ENCODE peak calls at places on chromosome 4, in six cellular contexts. L is GM06990, Q is endothelial cell of umbilical vein, O is astrocyte of the spinal cord, G is left lung, M is thoracic aorta. I is an unnamed sample.
A peak's percentile ranks its signal among the peaks of the same experiment; 100 is the strongest.

GRCh38 chr4:81069706-81070331 is 39.3 kb downstream of the BMP3 start:
- DNase-seq in L (peak; percentile 74), Q (peak; percentile 71), O (peak; percentile 90), G (peak; percentile 45), M (peak; percentile 19), I (no peak)

GRCh38 chr4:153541426-153542096 is 75.4 kb downstream of the TMEM131L start:
- DNase-seq in L (no peak), Q (no peak), O (peak; percentile 92), G (no peak), M (no peak), I (no peak)

GRCh38 chr4:186765673-186766546 is 42.3 kb upstream of the FAT1 start:
- DNase-seq in L (no peak), Q (no peak), O (no peak), G (no peak), M (no peak), I (no peak)

GRCh38 chr4:184282251-184282713 is 64.6 kb upstream of the ENPP6 start:
- DNase-seq in L (peak; percentile 77), Q (no peak), O (no peak), G (no peak), M (no peak), I (no peak)

GRCh38 chr4:36189511-36190226 is 54.6 kb downstream of the ARAP2 start:
- DNase-seq in L (peak; percentile 31), Q (no peak), O (peak; percentile 12), G (no peak), M (no peak), I (no peak)

GRCh38 chr4:68498413-68499007 is 51.2 kb downstream of the TMPRSS11E start:
- DNase-seq in L (no peak), Q (peak; percentile 69), O (peak; percentile 68), G (peak; percentile 34), M (no peak), I (no peak)

GRCh38 chr4:67393699-67394281 is 151.5 kb downstream of the CENPC start:
- DNase-seq in L (peak; percentile 9), Q (peak; percentile 44), O (peak; percentile 61), G (no peak), M (no peak), I (no peak)

GRCh38 chr4:108788731-108789130 is 25.9 kb upstream of the ETNPPL start:
- DNase-seq in L (no peak), Q (no peak), O (no peak), G (no peak), M (no peak), I (no peak)

GRCh38 chr4:181971973-181972372 is 271.2 kb upstream of the TENM3 start:
- DNase-seq in L (no peak), Q (no peak), O (no peak), G (no peak), M (no peak), I (no peak)

GRCh38 chr4:1400191-1400805 is 5.9 kb downstream of the NKX1-1 start:
- DNase-seq in L (no peak), Q (no peak), O (no peak), G (peak; percentile 18), M (no peak), I (peak; percentile 9)

GRCh38 chr4:101981756-101982155 is 191.2 kb downstream of the BANK1 start:
- DNase-seq in L (no peak), Q (no peak), O (no peak), G (no peak), M (no peak), I (no peak)

GRCh38 chr4:146029147-146029546 is 90.5 kb upstream of the ZNF827 start:
- DNase-seq in L (no peak), Q (no peak), O (peak; percentile 12), G (no peak), M (no peak), I (no peak)

GRCh38 chr4:122341906-122342305 is 36.9 kb upstream of the ADAD1 start:
- DNase-seq in L (no peak), Q (no peak), O (peak; percentile 63), G (no peak), M (no peak), I (no peak)

GRCh38 chr4:62450740-62451139 is 1250.6 kb downstream of the ADGRL3 start:
- DNase-seq in L (no peak), Q (no peak), O (no peak), G (no peak), M (no peak), I (no peak)

GRCh38 chr4:90745176-90745575 is 618.0 kb downstream of the CCSER1 start:
- DNase-seq in L (no peak), Q (no peak), O (no peak), G (no peak), M (no peak), I (no peak)

DNA sequence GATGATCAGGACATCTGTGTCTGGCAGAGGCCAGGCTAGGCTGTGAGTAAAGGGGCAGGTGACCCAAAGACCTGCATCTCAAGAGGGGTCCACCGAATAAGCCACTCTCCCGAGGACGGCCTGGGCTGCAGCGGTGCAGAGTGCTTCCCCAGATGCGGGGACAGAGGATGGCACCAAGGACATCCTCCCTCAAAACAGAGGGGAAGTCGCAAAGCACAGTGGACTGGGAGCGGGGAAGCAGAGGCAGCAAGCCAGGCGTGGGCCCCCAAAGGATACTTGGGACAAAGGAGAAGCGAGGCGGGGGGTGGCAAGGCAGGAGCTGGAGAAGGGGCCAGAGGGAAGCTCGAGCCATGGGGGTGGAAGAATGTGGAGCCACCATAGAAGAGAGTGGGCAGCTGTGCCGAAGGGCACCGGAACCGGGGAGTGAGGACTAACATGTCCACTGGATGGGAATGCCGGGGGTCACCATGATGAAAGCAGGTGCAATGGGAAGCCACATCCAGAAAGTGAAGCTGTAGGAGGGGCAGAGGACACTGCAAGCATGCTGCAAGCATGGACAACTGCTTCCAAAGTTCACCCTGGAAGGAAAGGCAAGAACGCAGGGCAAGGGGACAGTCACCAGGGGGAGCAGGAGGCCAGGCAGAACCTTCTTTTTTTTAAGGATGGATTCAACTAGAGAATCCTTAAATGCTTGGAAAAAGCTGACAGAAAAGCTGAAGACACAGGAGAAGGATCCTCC is 169.6 kb downstream of the AFAP1 start:
- DNase-seq in L (no peak), Q (peak; percentile 14), O (no peak), G (no peak), M (no peak), I (no peak)
- TF ChIP-seq CTCF in L (peak; percentile 77), Q (peak; percentile 47), O (peak; percentile 67), G (peak; percentile 23), M (peak; percentile 29), I (no peak)

GRCh38 chr4:76377481-76377901 is 43.5 kb downstream of the CCDC158 start:
- DNase-seq in L (no peak), Q (no peak), O (no peak), G (no peak), M (no peak), I (no peak)

GRCh38 chr4:76375703-76376102 is 45.2 kb downstream of the CCDC158 start:
- DNase-seq in L (no peak), Q (no peak), O (no peak), G (no peak), M (no peak), I (no peak)

GRCh38 chr4:76373919-76374552 is 46.9 kb downstream of the CCDC158 start:
- DNase-seq in L (no peak), Q (peak; percentile 83), O (peak; percentile 17), G (no peak), M (no peak), I (no peak)

GRCh38 chr4:76376534-76376933 is 44.4 kb downstream of the CCDC158 start:
- DNase-seq in L (no peak), Q (no peak), O (no peak), G (no peak), M (no peak), I (no peak)

GRCh38 chr4:76374744-76375143 is 46.2 kb downstream of the CCDC158 start:
- DNase-seq in L (no peak), Q (peak; percentile 27), O (no peak), G (no peak), M (no peak), I (no peak)
- TF ChIP-seq CTCF in L (no peak), Q (no peak), O (no peak), G (no peak), M (no peak), I (no peak)

GRCh38 chr4:14871676-14872430 is 130.4 kb upstream of the CPEB2 start:
- DNase-seq in L (no peak), Q (peak; percentile 6), O (no peak), G (no peak), M (no peak), I (no peak)
- TF ChIP-seq CTCF in L (peak; percentile 67), Q (no peak), O (peak; percentile 17), G (no peak), M (no peak), I (no peak)

DNA sequence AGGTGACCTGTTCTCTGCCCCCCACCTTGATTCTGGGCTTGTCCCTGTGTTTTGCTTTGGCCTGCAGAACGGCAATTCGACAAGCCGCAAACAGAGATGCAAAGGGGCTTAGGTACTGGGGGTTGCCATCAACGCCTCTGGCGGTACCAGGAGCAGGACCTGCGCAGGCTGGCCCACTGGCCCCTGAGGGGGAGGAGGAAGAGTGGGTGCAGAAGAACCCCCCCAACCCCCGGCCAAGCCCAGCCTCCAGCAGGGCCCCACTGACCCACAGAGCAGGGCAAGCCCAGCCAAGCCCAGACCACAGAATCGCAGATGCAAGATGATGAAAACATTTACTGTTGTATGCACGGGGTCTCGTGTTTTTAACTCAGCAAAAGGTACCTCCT is 89.4 kb downstream of the PPP2R2C start:
- DNase-seq in L (no peak), Q (no peak), O (no peak), G (no peak), M (no peak), I (no peak)
- TF ChIP-seq CTCF in L (no peak), Q (no peak), O (no peak), G (no peak), M (no peak), I (no peak)

DNA sequence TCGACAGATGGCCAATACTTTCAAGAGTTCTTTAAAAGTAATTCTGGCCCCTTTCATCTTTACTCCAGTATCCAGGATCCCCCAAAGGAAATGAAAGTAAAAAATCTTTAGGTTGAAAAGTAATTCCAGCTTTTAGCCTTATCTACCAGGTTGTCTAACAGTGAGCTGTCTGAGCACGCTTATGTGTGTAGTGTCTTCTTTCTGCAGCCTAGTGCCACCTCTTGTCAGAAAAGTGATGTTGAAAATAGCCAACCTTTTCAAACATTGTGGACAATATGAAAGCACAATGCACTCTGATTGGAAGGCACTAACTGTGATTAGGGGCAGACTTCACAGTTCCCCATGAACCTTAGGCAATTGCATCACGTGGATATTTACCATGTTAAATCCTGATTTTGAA is 92.1 kb downstream of the RELL1 start:
- DNase-seq in L (no peak), Q (no peak), O (no peak), G (no peak), M (no peak), I (no peak)
- TF ChIP-seq CTCF in L (no peak), Q (no peak), O (no peak), G (no peak), M (no peak), I (no peak)

I was measured in activated B cell treated with CpG ODN at 0.5 μM for 24 hours.